ENCODE peak calls at places on chromosomes 1 and 21, in six cellular contexts. One of them, this sample, is unnamed.

GRCh38 chr1:41955461-41956159 is 36.9 kb upstream of the HIVEP3 start:
- DNase-seq in H1: peak; percentile 2
- DNase-seq in trophoblast cell: peak; percentile 2
- DNase-seq in neuronal stem cell: peak; percentile 59
- DNase-seq in IMR-90: peak; percentile 86
- DNase-seq in mesenchymal stem cell: peak; percentile 86
- DNase-seq in this sample: peak; percentile 31

GRCh38 chr1:194709439-194709838 is 1523.0 kb upstream of the B3GALT2 start:
- DNase-seq in mesenchymal stem cell: no peak
- DNase-seq in neuronal stem cell: no peak
- DNase-seq in trophoblast cell: no peak
- DNase-seq in H1: no peak
- DNase-seq in IMR-90: no peak
- DNase-seq in this sample: peak; percentile 59

GRCh38 chr1:168416220-168416619 is 127.6 kb downstream of the XCL2 start:
- DNase-seq in neuronal stem cell: no peak
- DNase-seq in IMR-90: no peak
- DNase-seq in H1: no peak
- DNase-seq in mesenchymal stem cell: no peak
- DNase-seq in trophoblast cell: no peak
- DNase-seq in this sample: no peak

GRCh38 chr1:178935610-178936009 is 64.7 kb upstream of the ANGPTL1 start:
- DNase-seq in IMR-90: no peak
- DNase-seq in mesenchymal stem cell: no peak
- DNase-seq in trophoblast cell: no peak
- DNase-seq in H1: no peak
- DNase-seq in neuronal stem cell: no peak
- DNase-seq in this sample: no peak

GRCh38 chr1:93905734-93906133 is 3.5 kb downstream of the GCLM start:
- DNase-seq in mesenchymal stem cell: peak; percentile 63
- DNase-seq in IMR-90: peak; percentile 62
- DNase-seq in trophoblast cell: peak; percentile 60
- DNase-seq in neuronal stem cell: no peak
- DNase-seq in H1: no peak
- DNase-seq in this sample: no peak

GRCh38 chr21:45923146-45923545 is 58.4 kb upstream of the COL6A1 start:
- DNase-seq in trophoblast cell: peak; percentile 61
- DNase-seq in IMR-90: peak; percentile 75
- DNase-seq in H1: peak; percentile 56
- DNase-seq in neuronal stem cell: peak; percentile 21
- DNase-seq in mesenchymal stem cell: peak; percentile 72
- DNase-seq in this sample: peak; percentile 75

GRCh38 chr1:19028110-19028509 is 71.6 kb upstream of the IFFO2 start:
- DNase-seq in IMR-90: no peak
- DNase-seq in H1: no peak
- DNase-seq in trophoblast cell: no peak
- DNase-seq in mesenchymal stem cell: no peak
- DNase-seq in neuronal stem cell: no peak
- DNase-seq in this sample: peak; percentile 48

GRCh38 chr1:165628127-165628857 is 2.7 kb upstream of the MGST3 start:
- DNase-seq in IMR-90: no peak
- DNase-seq in H1: no peak
- DNase-seq in neuronal stem cell: no peak
- DNase-seq in mesenchymal stem cell: no peak
- DNase-seq in trophoblast cell: no peak
- DNase-seq in this sample: no peak

GRCh38 chr1:214548988-214549387 is 2.4 kb downstream of the PTPN14 start:
- DNase-seq in H1: no peak
- DNase-seq in IMR-90: peak; percentile 63
- DNase-seq in neuronal stem cell: no peak
- DNase-seq in mesenchymal stem cell: peak; percentile 61
- DNase-seq in trophoblast cell: no peak
- DNase-seq in this sample: no peak

GRCh38 chr1:150387200-150387599 is 23.3 kb downstream of the RPRD2 start:
- DNase-seq in trophoblast cell: peak; percentile 17
- DNase-seq in H1: no peak
- DNase-seq in mesenchymal stem cell: no peak
- DNase-seq in IMR-90: no peak
- DNase-seq in neuronal stem cell: no peak
- DNase-seq in this sample: no peak

DNA sequence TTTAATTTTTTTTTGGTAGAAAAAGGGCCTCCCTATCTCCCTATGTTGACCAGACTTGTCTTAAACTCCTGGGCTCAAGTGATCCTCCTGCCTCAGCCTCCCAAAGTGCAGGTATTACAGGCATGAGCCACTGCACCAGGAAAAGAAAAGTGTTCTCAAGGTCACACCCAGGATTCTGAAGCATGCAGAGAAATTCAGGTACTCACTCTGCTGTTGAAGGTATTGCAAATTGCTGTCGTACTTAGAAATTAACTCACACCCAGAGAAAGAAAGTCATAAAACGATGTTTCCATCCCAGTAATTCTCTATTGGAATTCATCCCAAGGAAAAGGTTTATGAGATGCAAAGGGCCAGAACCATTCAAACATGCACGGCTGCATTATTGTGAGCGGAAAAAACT is 73.7 kb downstream of the DHRS3 start:
- DNase-seq in trophoblast cell: peak; percentile 64
- DNase-seq in H1: no peak
- DNase-seq in neuronal stem cell: no peak
- DNase-seq in mesenchymal stem cell: no peak
- DNase-seq in IMR-90: no peak
- DNase-seq in this sample: no peak
- H2BK120ac ChIP-seq in trophoblast cell: no peak overlapping the region
- H2BK120ac ChIP-seq in H1: no peak overlapping the region
- H2BK120ac ChIP-seq in neuronal stem cell: no peak overlapping the region
- H2BK120ac ChIP-seq in mesenchymal stem cell: no peak overlapping the region
- H2BK120ac ChIP-seq in IMR-90: peak overlapping the region; percentile 35
- H2BK120ac ChIP-seq in this sample: no peak overlapping the region

GRCh38 chr21:29304577-29304976 is 5.9 kb downstream of the BACH1 start:
- DNase-seq in trophoblast cell: no peak
- DNase-seq in H1: no peak
- DNase-seq in mesenchymal stem cell: no peak
- DNase-seq in neuronal stem cell: no peak
- DNase-seq in IMR-90: no peak
- DNase-seq in this sample: no peak
- H3K9ac ChIP-seq in trophoblast cell: no peak overlapping the region
- H3K9ac ChIP-seq in H1: no peak overlapping the region
- H3K9ac ChIP-seq in mesenchymal stem cell: peak overlapping the region; percentile 34
- H3K9ac ChIP-seq in neuronal stem cell: no peak overlapping the region
- H3K9ac ChIP-seq in IMR-90: no peak overlapping the region
- H3K9ac ChIP-seq in this sample: no peak overlapping the region

GRCh38 chr1:235971571-235972315 is 93.1 kb downstream of the NID1 start:
- DNase-seq in mesenchymal stem cell: peak; percentile 95
- DNase-seq in trophoblast cell: peak; percentile 96
- DNase-seq in IMR-90: peak; percentile 93
- DNase-seq in H1: peak; percentile 79
- DNase-seq in neuronal stem cell: peak; percentile 87
- DNase-seq in this sample: peak; percentile 97

GRCh38 chr1:235972316-235973090 is 92.4 kb downstream of the NID1 start:
- DNase-seq in trophoblast cell: peak; percentile 77
- DNase-seq in neuronal stem cell: no peak
- DNase-seq in H1: no peak
- DNase-seq in mesenchymal stem cell: peak; percentile 88
- DNase-seq in IMR-90: peak; percentile 89
- DNase-seq in this sample: peak; percentile 72

GRCh38 chr1:235971020-235971419 is 93.9 kb downstream of the NID1 start:
- DNase-seq in neuronal stem cell: no peak
- DNase-seq in IMR-90: no peak
- DNase-seq in H1: no peak
- DNase-seq in mesenchymal stem cell: no peak
- DNase-seq in trophoblast cell: no peak
- DNase-seq in this sample: no peak

GRCh38 chr1:235979716-235980338 is 85.1 kb downstream of the NID1 start:
- DNase-seq in H1: no peak
- DNase-seq in trophoblast cell: no peak
- DNase-seq in mesenchymal stem cell: no peak
- DNase-seq in IMR-90: no peak
- DNase-seq in neuronal stem cell: no peak
- DNase-seq in this sample: no peak

GRCh38 chr1:235974616-235975015 is 90.3 kb downstream of the NID1 start:
- DNase-seq in mesenchymal stem cell: no peak
- DNase-seq in trophoblast cell: no peak
- DNase-seq in H1: no peak
- DNase-seq in IMR-90: peak; percentile 31
- DNase-seq in neuronal stem cell: no peak
- DNase-seq in this sample: peak; percentile 61
- H3K4me3 ChIP-seq in mesenchymal stem cell: no peak overlapping the region
- H3K4me3 ChIP-seq in trophoblast cell: no peak overlapping the region
- H3K4me3 ChIP-seq in H1: no peak overlapping the region
- H3K4me3 ChIP-seq in IMR-90: no peak overlapping the region
- H3K4me3 ChIP-seq in neuronal stem cell: no peak overlapping the region
- H3K4me3 ChIP-seq in this sample: no peak overlapping the region

DNA sequence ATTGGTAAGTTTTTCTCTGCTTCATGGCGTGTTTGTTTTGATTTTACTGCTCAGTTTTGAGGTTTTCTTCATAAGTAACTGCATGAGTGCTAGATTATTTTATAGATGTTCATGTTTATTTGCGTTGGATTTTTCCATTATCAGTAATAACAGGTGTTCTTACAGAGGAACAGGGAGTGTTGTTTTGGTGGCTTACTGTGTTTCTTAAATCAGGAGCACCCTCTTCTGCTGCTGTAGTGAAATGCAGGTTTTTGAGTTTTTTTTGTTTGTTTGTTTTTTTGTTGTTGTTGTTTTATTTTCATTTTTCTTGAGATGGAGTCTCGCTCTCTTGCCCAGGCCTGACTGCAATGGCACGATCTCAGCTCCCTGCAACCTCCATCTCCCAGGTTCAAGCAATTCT is 32.6 kb downstream of the CTBS start:
- DNase-seq in H1: no peak
- DNase-seq in mesenchymal stem cell: no peak
- DNase-seq in IMR-90: no peak
- DNase-seq in trophoblast cell: no peak
- DNase-seq in neuronal stem cell: no peak
- DNase-seq in this sample: no peak
- H2BK120ac ChIP-seq in H1: no peak overlapping the region
- H2BK120ac ChIP-seq in mesenchymal stem cell: no peak overlapping the region
- H2BK120ac ChIP-seq in IMR-90: no peak overlapping the region
- H2BK120ac ChIP-seq in trophoblast cell: no peak overlapping the region
- H2BK120ac ChIP-seq in neuronal stem cell: no peak overlapping the region
- H2BK120ac ChIP-seq in this sample: no peak overlapping the region

This sample was measured in mesendoderm.